ENCODE peak calls at places on chromosomes 5 and 9, in seven cellular contexts. M is midbrain; W is astrocyte; L is glutamatergic neuron; N is COR-L47; I is activated CD4-positive, alpha-beta T cell treated with anti-CD3 and anti-CD28 coated beads, Interleukin-2, amount 10 ng/mL, durations not matched to agents 7 days and 5 days; D is CD8-positive, alpha-beta T cell. S is an unnamed sample.

GRCh38 chr9:27125030-27125429 is 16.0 kb downstream of the TEK start:
- DNase-seq in M (no peak), W (peak), L (peak), N (peak), I (no peak), D (no peak), S (no peak)

GRCh38 chr9:115220339-115221009 is 102.5 kb upstream of the TNC start:
- DNase-seq in M (no peak), W (no peak), L (peak), N (peak), I (no peak), D (no peak), S (no peak)

GRCh38 chr5:55027589-55027988 is 3.5 kb downstream of the GZMK start:
- DNase-seq in M (no peak), W (no peak), L (no peak), N (no peak), I (peak), D (no peak), S (no peak)

GRCh38 chr9:121541945-121542344 is 42.3 kb upstream of the GGTA1 start:
- DNase-seq in M (no peak), W (no peak), L (no peak), N (no peak), I (no peak), D (no peak), S (no peak)

GRCh38 chr9:131405429-131405828 is 11.5 kb downstream of the PRRC2B start:
- DNase-seq in M (no peak), W (peak), L (no peak), N (no peak), I (no peak), D (no peak), S (no peak)

GRCh38 chr5:158154226-158155005 is 295.5 kb upstream of the CLINT1 start:
- DNase-seq in M (no peak), W (peak), L (no peak), N (no peak), I (no peak), D (no peak), S (no peak)

GRCh38 chr5:159106193-159106568 is 6.5 kb upstream of the EBF1 start:
- DNase-seq in M (no peak), W (no peak), L (no peak), N (no peak), I (no peak), D (no peak), S (no peak)

GRCh38 chr5:39624268-39624886 is 199.6 kb upstream of the DAB2 start:
- DNase-seq in M (no peak), W (no peak), L (no peak), N (no peak), I (no peak), D (no peak), S (no peak)

GRCh38 chr9:110356639-110357038 is 19.0 kb upstream of the TXNDC8 start:
- DNase-seq in M (no peak), W (no peak), L (no peak), N (no peak), I (no peak), D (no peak), S (no peak)

GRCh38 chr5:93674138-93674537 is 67.3 kb downstream of the POU5F2 start:
- DNase-seq in M (no peak), W (no peak), L (no peak), N (no peak), I (no peak), D (no peak), S (no peak)

GRCh38 chr9:136205707-136205992 is 722 bp upstream of the LHX3 start:
- DNase-seq in M (no peak), W (no peak), L (no peak), N (no peak), I (no peak), D (no peak), S (no peak)

S was measured in GM13977.